ENCODE peak calls at places on chromosome 20, in four cellular contexts. One of them, this sample, is unnamed.

GRCh38 chr20:34753706-34754461 is 49.7 kb downstream of the TP53INP2 start:
- DNase-seq in NCI-H510A: no peak
- DNase-seq in NT2/D1: no peak
- DNase-seq in AG10803: peak
- DNase-seq in this sample: peak

GRCh38 chr20:33600414-33600813 is 61.7 kb upstream of the C20orf144 start:
- DNase-seq in NCI-H510A: no peak
- DNase-seq in NT2/D1: no peak
- DNase-seq in AG10803: no peak
- DNase-seq in this sample: no peak

GRCh38 chr20:39903806-39904205 is 785.2 kb downstream of the MAFB start:
- DNase-seq in NCI-H510A: no peak
- DNase-seq in NT2/D1: no peak
- DNase-seq in AG10803: no peak
- DNase-seq in this sample: no peak

GRCh38 chr20:63267681-63268080 is 4.9 kb upstream of the ARFGAP1 start:
- DNase-seq in NCI-H510A: no peak
- DNase-seq in NT2/D1: no peak
- DNase-seq in AG10803: no peak
- DNase-seq in this sample: peak

GRCh38 chr20:37524221-37524700 is 3.2 kb downstream of the NNAT start:
- DNase-seq in NCI-H510A: peak
- DNase-seq in NT2/D1: no peak
- DNase-seq in AG10803: no peak
- DNase-seq in this sample: no peak

GRCh38 chr20:49799698-49800097 is 12.9 kb upstream of the SLC9A8 start:
- DNase-seq in NCI-H510A: no peak
- DNase-seq in NT2/D1: no peak
- DNase-seq in AG10803: no peak
- DNase-seq in this sample: no peak

GRCh38 chr20:54133434-54134427 is 40.1 kb downstream of the CYP24A1 start:
- DNase-seq in NCI-H510A: no peak
- DNase-seq in NT2/D1: no peak
- DNase-seq in AG10803: peak
- DNase-seq in this sample: no peak

GRCh38 chr20:62032606-62033368 is 32.9 kb downstream of the TAF4 start:
- DNase-seq in NCI-H510A: no peak
- DNase-seq in NT2/D1: no peak
- DNase-seq in AG10803: peak
- DNase-seq in this sample: peak

GRCh38 chr20:18879262-18879661 is 65.7 kb downstream of the SCP2D1 start:
- DNase-seq in NCI-H510A: no peak
- DNase-seq in NT2/D1: no peak
- DNase-seq in AG10803: no peak
- DNase-seq in this sample: no peak

GRCh38 chr20:21571841-21572690 is 58.2 kb upstream of the NKX2-2 start:
- DNase-seq in NCI-H510A: no peak
- DNase-seq in NT2/D1: no peak
- DNase-seq in AG10803: peak
- DNase-seq in this sample: peak

GRCh38 chr20:59569305-59569704 is 35.0 kb upstream of the PHACTR3 start:
- DNase-seq in NCI-H510A: no peak
- DNase-seq in NT2/D1: no peak
- DNase-seq in AG10803: no peak
- DNase-seq in this sample: no peak

GRCh38 chr20:64056889-64057627 is 5.9 kb upstream of the TCEA2 start:
- DNase-seq in NCI-H510A: no peak
- DNase-seq in NT2/D1: no peak
- DNase-seq in AG10803: no peak
- DNase-seq in this sample: peak

GRCh38 chr20:49751397-49751735 is 37.7 kb upstream of the B4GALT5 start:
- DNase-seq in NCI-H510A: no peak
- DNase-seq in NT2/D1: no peak
- DNase-seq in AG10803: no peak
- DNase-seq in this sample: no peak

GRCh38 chr20:46973801-46974200 is 79.2 kb downstream of the EYA2 start:
- DNase-seq in NCI-H510A: no peak
- DNase-seq in NT2/D1: no peak
- DNase-seq in AG10803: no peak
- DNase-seq in this sample: no peak

GRCh38 chr20:38043512-38044300 is 10.2 kb downstream of the RPRD1B start:
- DNase-seq in NCI-H510A: no peak
- DNase-seq in NT2/D1: no peak
- DNase-seq in AG10803: peak
- DNase-seq in this sample: peak

GRCh38 chr20:32332614-32333013 is 25.5 kb upstream of the ASXL1 start:
- DNase-seq in NCI-H510A: no peak
- DNase-seq in NT2/D1: no peak
- DNase-seq in AG10803: peak
- DNase-seq in this sample: no peak

GRCh38 chr20:54668271-54669053 is 193.1 kb downstream of the DOK5 start:
- DNase-seq in NCI-H510A: no peak
- DNase-seq in NT2/D1: no peak
- DNase-seq in AG10803: peak
- DNase-seq in this sample: peak

GRCh38 chr20:53940883-53941546 is 129.4 kb downstream of the BCAS1 start:
- DNase-seq in NCI-H510A: no peak
- DNase-seq in NT2/D1: no peak
- DNase-seq in AG10803: peak
- DNase-seq in this sample: peak

GRCh38 chr20:13819885-13820645 is 35.2 kb downstream of the NDUFAF5 start:
- DNase-seq in NCI-H510A: peak
- DNase-seq in NT2/D1: peak
- DNase-seq in AG10803: peak
- DNase-seq in this sample: peak

GRCh38 chr20:35601021-35601973 is 14.3 kb upstream of the SPAG4 start:
- DNase-seq in NCI-H510A: peak
- DNase-seq in NT2/D1: peak
- DNase-seq in AG10803: peak
- DNase-seq in this sample: peak

GRCh38 chr20:8473459-8473858 is 341.4 kb downstream of the PLCB1 start:
- DNase-seq in NCI-H510A: no peak
- DNase-seq in NT2/D1: no peak
- DNase-seq in AG10803: peak
- DNase-seq in this sample: peak

GRCh38 chr20:53141651-53142050 is 169.5 kb downstream of the TSHZ2 start:
- DNase-seq in NCI-H510A: no peak
- DNase-seq in NT2/D1: no peak
- DNase-seq in AG10803: no peak
- DNase-seq in this sample: no peak

GRCh38 chr20:35111141-35111888 is 18.7 kb upstream of the TRPC4AP start:
- DNase-seq in NCI-H510A: no peak
- DNase-seq in NT2/D1: no peak
- DNase-seq in AG10803: peak
- DNase-seq in this sample: peak

GRCh38 chr20:45405566-45406259 is 2.4 kb upstream of the DBNDD2 start:
- DNase-seq in NCI-H510A: no peak
- DNase-seq in NT2/D1: no peak
- DNase-seq in AG10803: no peak
- DNase-seq in this sample: peak

GRCh38 chr20:4767084-4767483 is 45.4 kb downstream of the PRND start:
- DNase-seq in NCI-H510A: no peak
- DNase-seq in NT2/D1: no peak
- DNase-seq in AG10803: no peak
- DNase-seq in this sample: no peak

GRCh38 chr20:33418033-33418432 is 16.7 kb upstream of the CDK5RAP1 start:
- DNase-seq in NCI-H510A: no peak
- DNase-seq in NT2/D1: no peak
- DNase-seq in AG10803: no peak
- DNase-seq in this sample: no peak

GRCh38 chr20:16576219-16576618 is 3.0 kb upstream of the KIF16B start:
- DNase-seq in NCI-H510A: no peak
- DNase-seq in NT2/D1: no peak
- DNase-seq in AG10803: no peak
- DNase-seq in this sample: no peak

GRCh38 chr20:9068232-9068781 is 580 bp upstream of the PLCB4 start:
- DNase-seq in NCI-H510A: peak
- DNase-seq in NT2/D1: peak
- DNase-seq in AG10803: peak
- DNase-seq in this sample: peak

GRCh38 chr20:8394308-8394945 is 262.4 kb downstream of the PLCB1 start:
- DNase-seq in NCI-H510A: no peak
- DNase-seq in NT2/D1: no peak
- DNase-seq in AG10803: peak
- DNase-seq in this sample: peak

GRCh38 chr20:58397429-58397828 is 8.4 kb downstream of the VAPB start:
- DNase-seq in NCI-H510A: no peak
- DNase-seq in NT2/D1: no peak
- DNase-seq in AG10803: no peak
- DNase-seq in this sample: no peak

GRCh38 chr20:25198663-25199363 is 3.3 kb downstream of the ENTPD6 start:
- DNase-seq in NCI-H510A: no peak
- DNase-seq in NT2/D1: no peak
- DNase-seq in AG10803: peak
- DNase-seq in this sample: peak

GRCh38 chr20:11375368-11375767 is 542.3 kb upstream of the BTBD3 start:
- DNase-seq in NCI-H510A: no peak
- DNase-seq in NT2/D1: no peak
- DNase-seq in AG10803: no peak
- DNase-seq in this sample: no peak

GRCh38 chr20:5104479-5104878 is 15.3 kb downstream of the PCNA start:
- DNase-seq in NCI-H510A: no peak
- DNase-seq in NT2/D1: no peak
- DNase-seq in AG10803: no peak
- DNase-seq in this sample: no peak

GRCh38 chr20:50517817-50518154 is 7.6 kb downstream of the PTPN1 start:
- DNase-seq in NCI-H510A: no peak
- DNase-seq in NT2/D1: no peak
- DNase-seq in AG10803: no peak
- DNase-seq in this sample: no peak

GRCh38 chr20:11140359-11140758 is 466.6 kb upstream of the JAG1 start:
- DNase-seq in NCI-H510A: no peak
- DNase-seq in NT2/D1: no peak
- DNase-seq in AG10803: peak
- DNase-seq in this sample: peak

GRCh38 chr20:4076671-4077070 is 61.3 kb upstream of the RNF24 start:
- DNase-seq in NCI-H510A: no peak
- DNase-seq in NT2/D1: no peak
- DNase-seq in AG10803: peak
- DNase-seq in this sample: peak

GRCh38 chr20:12882832-12883506 is 125.8 kb upstream of the SPTLC3 start:
- DNase-seq in NCI-H510A: no peak
- DNase-seq in NT2/D1: no peak
- DNase-seq in AG10803: peak
- DNase-seq in this sample: peak

GRCh38 chr20:62972270-62973032 is 19.9 kb downstream of the SLC17A9 start:
- DNase-seq in NCI-H510A: peak
- DNase-seq in NT2/D1: peak
- DNase-seq in AG10803: peak
- DNase-seq in this sample: peak